ENCODE peak calls at places on chromosomes 16 and 17, in nine cellular contexts. J is mammary epithelial cell; L is spleen; N is adrenal gland; M is CD4-positive, alpha-beta memory T cell; D is GM23248; C is CD8-positive, alpha-beta T cell; X is neural progenitor cell; Z is left ventricle myocardium inferior. H is an unnamed sample.

GRCh38 chr16:65910291-65910690 is 456.2 kb upstream of the CDH5 start:
- DNase-seq in M (no peak), N (no peak), X (no peak), Z (no peak), C (no peak), J (peak; percentile 22), D (no peak), L (no peak), H (peak; percentile 74)

GRCh38 chr16:73064227-73064995 is 16.5 kb upstream of the ZFHX3 start:
- DNase-seq in C (no peak), L (no peak), X (no peak), M (no peak), J (peak; percentile 51), D (peak; percentile 89), N (peak; percentile 77), Z (peak; percentile 39), H (no peak)

GRCh38 chr17:48338720-48339119 is 91.3 kb downstream of the SKAP1 start:
- DNase-seq in N (no peak), M (no peak), D (no peak), L (no peak), C (no peak), X (no peak), Z (no peak), J (no peak), H (no peak)

GRCh38 chr16:27257271-27257670 is 11.3 kb downstream of the NSMCE1 start:
- DNase-seq in X (no peak), M (no peak), C (no peak), N (peak; percentile 45), J (no peak), Z (no peak), L (no peak), D (no peak), H (peak; percentile 86)

GRCh38 chr16:70746708-70747424 is 54.1 kb downstream of the VAC14 start:
- DNase-seq in Z (peak; percentile 50), L (no peak), J (peak; percentile 78), X (no peak), C (no peak), M (peak; percentile 14), N (peak; percentile 89), D (peak; percentile 92), H (peak; percentile 96)

GRCh38 chr17:28569446-28569845 is 1.9 kb downstream of the PIGS start:
- DNase-seq in C (no peak), D (no peak), N (no peak), Z (no peak), X (no peak), M (no peak), L (no peak), J (no peak), H (no peak)

GRCh38 chr17:2405247-2405926 is 4.5 kb upstream of the MNT start:
- DNase-seq in D (peak; percentile 97), M (no peak), L (no peak), Z (no peak), J (peak; percentile 97), X (peak; percentile 1), N (no peak), C (no peak), H (no peak)

GRCh38 chr17:2459917-2460271 is 51.8 kb downstream of the METTL16 start:
- DNase-seq in L (no peak), X (no peak), C (no peak), D (no peak), Z (no peak), M (no peak), N (no peak), J (no peak), H (peak; percentile 14)

GRCh38 chr16:75025766-75026165 is 26.9 kb downstream of the ZNRF1 start:
- DNase-seq in X (no peak), N (peak; percentile 54), C (no peak), L (no peak), D (peak; percentile 42), Z (no peak), J (no peak), M (no peak), H (no peak)

GRCh38 chr17:8629371-8630226 is 926 bp downstream of the MYH10 start:
- DNase-seq in X (peak; percentile 67), J (peak; percentile 26), D (peak; percentile 72), L (peak; percentile 77), M (no peak), Z (peak; percentile 40), N (peak; percentile 57), C (no peak), H (no peak)

GRCh38 chr17:17028059-17028877 is 14.0 kb upstream of the MPRIP start:
- DNase-seq in L (no peak), M (no peak), X (peak; percentile 89), Z (peak; percentile 77), D (peak; percentile 94), N (peak; percentile 65), J (peak; percentile 99), C (no peak), H (no peak)

GRCh38 chr16:11349599-11350276 is 4.5 kb downstream of the RMI2 start:
- DNase-seq in N (peak; percentile 90), C (no peak), M (no peak), J (peak; percentile 88), D (peak; percentile 92), L (no peak), X (no peak), Z (peak; percentile 48), H (no peak)

GRCh38 chr17:17346428-17347233 is 43.5 kb downstream of the NT5M start:
- DNase-seq in X (no peak), D (no peak), J (no peak), M (no peak), N (peak; percentile 33), Z (no peak), C (no peak), L (peak; percentile 62), H (no peak)

GRCh38 chr16:11686713-11687112 is 18.5 kb downstream of the SNN start:
- DNase-seq in L (no peak), C (no peak), J (no peak), N (no peak), M (no peak), D (no peak), Z (no peak), X (no peak), H (no peak)

GRCh38 chr16:72371307-72372081 is 199.5 kb upstream of the PMFBP1 start:
- DNase-seq in D (peak; percentile 50), M (no peak), Z (no peak), X (peak; percentile 83), C (no peak), J (peak; percentile 16), L (no peak), N (no peak), H (no peak)

GRCh38 chr16:53502331-53503269 is at the start of gene AKTIP:
- DNase-seq in L (no peak), Z (peak; percentile 37), C (no peak), X (peak; percentile 44), J (peak; percentile 43), N (peak; percentile 70), M (peak; percentile 31), D (peak; percentile 67), H (peak; percentile 91)

GRCh38 chr17:47199627-47200324 is 9.4 kb upstream of the MYL4 start:
- DNase-seq in J (no peak), N (no peak), Z (no peak), D (no peak), L (no peak), C (no peak), X (no peak), M (no peak), H (no peak)

GRCh38 chr16:3045758-3046505 is 429 bp upstream of the MMP25 start:
- DNase-seq in X (peak; percentile 66), C (no peak), Z (no peak), N (no peak), L (peak; percentile 93), D (peak; percentile 34), M (no peak), J (no peak), H (no peak)

GRCh38 chr16:24976971-24977672 is 38.0 kb downstream of the ARHGAP17 start:
- DNase-seq in L (no peak), N (peak; percentile 56), D (no peak), X (no peak), J (no peak), M (no peak), C (no peak), Z (no peak), H (no peak)
- H3K4me1 ChIP-seq in L (peaks cover 98% of the 10 kb centered on the region), N (peaks cover 49% of the 10 kb centered on the region), D (peaks cover 53% of the 10 kb centered on the region), X (no peaks in the 10 kb centered on the region), J (peaks cover 27% of the 10 kb centered on the region), M (peaks cover 29% of the 10 kb centered on the region), C (peaks cover 9% of the 10 kb centered on the region), Z (peaks cover 91% of the 10 kb centered on the region), H (peaks cover 49% of the 10 kb centered on the region)

GRCh38 chr16:89167425-89167941 is 4.1 kb upstream of the CDH15 start:
- DNase-seq in L (peak; percentile 97), Z (peak; percentile 78), M (peak; percentile 77), J (peak; percentile 41), D (peak; percentile 81), C (peak; percentile 71), X (peak; percentile 97), N (peak; percentile 91), H (no peak)
- H3K4me1 ChIP-seq in L (peaks cover 75% of the 10 kb centered on the region), Z (peaks cover 24% of the 10 kb centered on the region), M (peaks cover 25% of the 10 kb centered on the region), J (peaks cover 30% of the 10 kb centered on the region), D (peaks cover 3% of the 10 kb centered on the region), C (peaks cover 29% of the 10 kb centered on the region), X (peaks cover 18% of the 10 kb centered on the region), N (peaks cover 14% of the 10 kb centered on the region), H (peaks cover 29% of the 10 kb centered on the region)

GRCh38 chr17:81636505-81637288 is at the start of the genes NPLOC4 and TSPAN10:
- DNase-seq in J (peak; percentile 85), M (peak; percentile 77), Z (peak; percentile 88), C (peak; percentile 66), X (peak; percentile 95), L (peak; percentile 95), D (peak; percentile 93), N (peak; percentile 90), H (peak; percentile 96)

GRCh38 chr17:81630274-81630673 is 6.6 kb downstream of the NPLOC4 start:
- DNase-seq in M (no peak), C (no peak), N (no peak), J (no peak), Z (no peak), X (no peak), D (no peak), L (no peak), H (no peak)

GRCh38 chr17:81635973-81636504 is 873 bp downstream of the NPLOC4 start:
- DNase-seq in L (no peak), Z (no peak), C (no peak), X (no peak), M (no peak), N (no peak), J (no peak), D (peak; percentile 83), H (no peak)

GRCh38 chr17:81635431-81635830 is 1.5 kb downstream of the NPLOC4 start:
- DNase-seq in L (no peak), X (no peak), Z (no peak), N (no peak), C (no peak), D (no peak), M (no peak), J (peak; percentile 52), H (no peak)

GRCh38 chr17:81631482-81631881 is 5.4 kb downstream of the NPLOC4 start:
- DNase-seq in N (no peak), J (no peak), D (no peak), M (no peak), C (no peak), L (no peak), Z (no peak), X (no peak), H (no peak)
- H3K4me1 ChIP-seq in N (peaks cover 30% of the 10 kb centered on the region), J (peaks cover 9% of the 10 kb centered on the region), D (peaks cover 17% of the 10 kb centered on the region), M (peaks cover 34% of the 10 kb centered on the region), C (peaks cover 13% of the 10 kb centered on the region), L (peaks cover 41% of the 10 kb centered on the region), Z (peaks cover 52% of the 10 kb centered on the region), X (peaks cover 8% of the 10 kb centered on the region), H (peaks cover 32% of the 10 kb centered on the region)

DNA sequence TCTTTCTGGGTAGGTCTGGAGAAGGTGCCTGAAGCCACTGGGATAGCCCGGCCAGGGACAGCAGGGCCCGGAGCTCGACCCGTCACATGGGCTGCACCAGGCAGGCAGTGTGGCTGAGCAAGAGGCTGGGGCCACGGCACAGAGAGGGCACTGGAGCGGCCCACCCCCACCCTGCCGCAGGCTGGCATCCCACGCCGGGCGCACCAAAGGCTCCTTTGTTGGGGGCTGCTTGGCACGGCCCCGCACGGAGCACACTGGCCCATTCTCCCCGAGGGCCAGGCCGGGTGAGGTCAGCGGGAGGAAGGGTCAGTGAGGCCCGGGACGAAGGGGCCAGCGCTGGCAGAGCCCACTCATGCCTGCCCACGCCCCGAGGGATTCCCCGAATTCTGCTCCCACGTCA is 36.5 kb upstream of the PVALEF start:
- DNase-seq in J (no peak), C (no peak), D (no peak), L (no peak), M (no peak), Z (no peak), X (no peak), N (no peak), H (no peak)
- H3K4me1 ChIP-seq in J (no peaks in the 10 kb centered on the region), C (no peaks in the 10 kb centered on the region), D (no peaks in the 10 kb centered on the region), L (peaks cover 16% of the 10 kb centered on the region), M (no peaks in the 10 kb centered on the region), Z (peaks cover 18% of the 10 kb centered on the region), X (peaks cover 19% of the 10 kb centered on the region), N (no peaks in the 10 kb centered on the region), H (peaks cover 3% of the 10 kb centered on the region)